ENCODE peak calls at places on chromosomes 7 and 10, in four cellular contexts. T, Q, B and H are unnamed samples.
A peak's percentile ranks its signal among the peaks of the same experiment; 100 is the strongest.

GRCh38 chr10:102869290-102870198 is at the start of gene AS3MT:
- DNase-seq in T (peak; percentile 38), Q (no peak), B (no peak), H (no peak)

GRCh38 chr7:113918946-113919345 is at the start of gene PPP1R3A:
- DNase-seq in T (no peak), Q (no peak), B (no peak), H (no peak)

GRCh38 chr10:90418869-90419652 is 438.8 kb downstream of the HTR7 start:
- DNase-seq in T (peak; percentile 7), Q (no peak), B (no peak), H (no peak)

GRCh38 chr10:117804470-117805011 is 242.2 kb downstream of the RAB11FIP2 start:
- DNase-seq in T (no peak), Q (no peak), B (no peak), H (no peak)

GRCh38 chr10:132624847-132625839 is 87.6 kb downstream of the INPP5A start:
- DNase-seq in T (no peak), Q (no peak), B (no peak), H (peak; percentile 44)

GRCh38 chr7:10973942-10974716 is 457 bp downstream of the PHF14 start:
- DNase-seq in T (peak; percentile 12), Q (peak; percentile 28), B (no peak), H (no peak)

GRCh38 chr10:133390597-133391248 is 3.2 kb upstream of the MTG1 start:
- DNase-seq in T (no peak), Q (peak; percentile 17), B (no peak), H (no peak)

GRCh38 chr10:120466006-120466405 is 9.0 kb downstream of the PLPP4 start:
- DNase-seq in T (no peak), Q (no peak), B (peak; percentile 72), H (no peak)

GRCh38 chr7:32357535-32358277 is 132.5 kb downstream of the LSM5 start:
- DNase-seq in T (no peak), Q (no peak), B (peak; percentile 89), H (no peak)

GRCh38 chr7:158827411-158828342 is 1.6 kb downstream of the ESYT2 start:
- DNase-seq in T (no peak), Q (no peak), B (peak; percentile 66), H (no peak)

GRCh38 chr7:144830811-144831210 is 5.0 kb downstream of the TPK1 start:
- DNase-seq in T (no peak), Q (no peak), B (no peak), H (no peak)

GRCh38 chr7:133650487-133651292 is 397.8 kb downstream of the EXOC4 start:
- DNase-seq in T (no peak), Q (no peak), B (no peak), H (no peak)

GRCh38 chr7:31646969-31647368 is 40.0 kb upstream of the PPP1R17 start:
- DNase-seq in T (no peak), Q (no peak), B (no peak), H (no peak)

GRCh38 chr10:33863347-33863746 is 528.9 kb upstream of the NRP1 start:
- DNase-seq in T (no peak), Q (no peak), B (peak; percentile 53), H (no peak)

GRCh38 chr10:117597216-117597615 is 54.7 kb downstream of the EMX2 start:
- DNase-seq in T (no peak), Q (no peak), B (no peak), H (no peak)

GRCh38 chr10:78185693-78186055 is 152.0 kb downstream of the RPS24 start:
- DNase-seq in T (no peak), Q (no peak), B (no peak), H (no peak)

GRCh38 chr10:78407009-78407711 is 373.5 kb downstream of the RPS24 start:
- DNase-seq in T (peak; percentile 20), Q (peak; percentile 87), B (no peak), H (peak; percentile 80)

GRCh38 chr7:156209087-156209486 is 396.8 kb upstream of the SHH start:
- DNase-seq in T (no peak), Q (no peak), B (no peak), H (no peak)

GRCh38 chr10:541750-542371 is 147.6 kb downstream of the DIP2C start:
- DNase-seq in T (no peak), Q (peak; percentile 27), B (no peak), H (no peak)

GRCh38 chr7:121395494-121395960 is 581 bp downstream of the FAM3C start:
- DNase-seq in T (peak; percentile 7), Q (peak; percentile 42), B (no peak), H (no peak)

GRCh38 chr10:113520606-113521481 is 32.0 kb upstream of the HABP2 start:
- DNase-seq in T (peak; percentile 41), Q (peak; percentile 77), B (no peak), H (peak; percentile 60)

GRCh38 chr10:62087341-62087740 is 181.3 kb downstream of the RTKN2 start:
- DNase-seq in T (no peak), Q (no peak), B (no peak), H (no peak)

GRCh38 chr10:25017247-25017590 is 807 bp downstream of the THNSL1 start:
- DNase-seq in T (no peak), Q (peak; percentile 28), B (no peak), H (no peak)

GRCh38 chr10:113983552-113983951 is 60.1 kb upstream of the ADRB1 start:
- DNase-seq in T (no peak), Q (no peak), B (no peak), H (no peak)

GRCh38 chr10:123429631-123430257 is 236.4 kb upstream of the GPR26 start:
- DNase-seq in T (no peak), Q (no peak), B (no peak), H (no peak)

GRCh38 chr10:23065549-23065948 is 29.8 kb upstream of the MSRB2 start:
- DNase-seq in T (peak; percentile 13), Q (peak; percentile 85), B (peak; percentile 94), H (peak; percentile 80)

GRCh38 chr10:78755075-78755695 is 313.6 kb upstream of the ZMIZ1 start:
- DNase-seq in T (no peak), Q (no peak), B (no peak), H (no peak)

GRCh38 chr10:63093227-63093626 is 39.9 kb upstream of the NRBF2 start:
- DNase-seq in T (no peak), Q (no peak), B (no peak), H (no peak)

GRCh38 chr10:73634397-73634796 is 6.9 kb downstream of the MYOZ1 start:
- DNase-seq in T (no peak), Q (no peak), B (no peak), H (no peak)

GRCh38 chr7:26167293-26167934 is 15.4 kb downstream of the NFE2L3 start:
- DNase-seq in T (no peak), Q (no peak), B (no peak), H (no peak)

GRCh38 chr10:131316321-131317075 is 5.0 kb upstream of the TCERG1L start:
- DNase-seq in T (no peak), Q (no peak), B (no peak), H (no peak)

GRCh38 chr10:15313844-15314243 is 57.2 kb downstream of the FAM171A1 start:
- DNase-seq in T (no peak), Q (no peak), B (no peak), H (no peak)

GRCh38 chr7:87083865-87084519 is 24.5 kb upstream of the ELAPOR2 start:
- DNase-seq in T (no peak), Q (no peak), B (no peak), H (no peak)

DNA sequence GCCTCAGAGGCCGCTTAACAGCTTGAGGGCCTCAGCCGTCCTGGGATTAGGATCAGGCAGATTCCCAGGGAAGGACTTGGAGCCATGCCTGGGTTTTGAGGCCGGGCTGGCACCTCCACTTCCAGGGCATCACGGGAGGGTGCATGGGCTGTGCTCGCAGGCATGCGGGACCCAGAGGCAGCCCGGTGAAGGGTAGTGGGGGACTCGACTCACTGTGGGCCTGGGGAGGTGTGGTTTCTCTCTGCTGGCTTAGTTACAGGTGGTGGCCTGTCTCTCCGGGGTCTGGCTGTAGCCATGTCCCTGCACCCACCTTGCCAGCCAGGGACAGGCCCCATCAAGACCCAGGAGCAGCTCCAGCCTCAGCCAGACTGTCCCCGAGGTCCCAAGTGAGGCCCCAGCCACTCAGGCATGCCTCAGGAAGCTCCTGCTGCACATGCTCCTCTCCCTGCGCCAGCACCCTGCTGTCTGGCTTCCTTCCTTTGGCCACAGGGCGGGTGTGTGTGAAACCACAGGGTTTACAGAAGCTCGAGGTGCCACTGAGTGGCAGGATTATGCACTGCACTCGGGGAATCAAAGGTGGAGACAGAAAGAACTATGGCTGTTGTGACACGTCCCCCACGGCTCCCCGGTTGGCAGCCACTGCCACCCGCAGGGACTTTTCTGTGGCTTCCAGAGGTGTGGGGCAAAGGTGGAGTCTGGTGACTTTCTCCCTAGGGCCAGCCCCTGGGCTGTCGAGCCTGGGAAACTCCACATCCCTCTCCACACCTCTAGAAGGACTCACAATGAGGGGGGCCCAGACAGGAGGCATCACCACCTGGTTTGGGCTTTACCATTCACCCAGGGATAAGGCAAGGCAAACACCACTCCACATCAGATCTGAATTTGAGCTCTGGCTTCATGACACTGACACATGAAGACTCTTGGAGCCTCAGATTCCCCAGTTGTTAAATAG is 19.7 kb downstream of the GOLGA7B start:
- DNase-seq in T (peak; percentile 79), Q (peak; percentile 87), B (no peak), H (peak; percentile 85)
- TF ChIP-seq POLR2A in T (no peak), Q (no peak), B (no peak), H (no peak)

DNA sequence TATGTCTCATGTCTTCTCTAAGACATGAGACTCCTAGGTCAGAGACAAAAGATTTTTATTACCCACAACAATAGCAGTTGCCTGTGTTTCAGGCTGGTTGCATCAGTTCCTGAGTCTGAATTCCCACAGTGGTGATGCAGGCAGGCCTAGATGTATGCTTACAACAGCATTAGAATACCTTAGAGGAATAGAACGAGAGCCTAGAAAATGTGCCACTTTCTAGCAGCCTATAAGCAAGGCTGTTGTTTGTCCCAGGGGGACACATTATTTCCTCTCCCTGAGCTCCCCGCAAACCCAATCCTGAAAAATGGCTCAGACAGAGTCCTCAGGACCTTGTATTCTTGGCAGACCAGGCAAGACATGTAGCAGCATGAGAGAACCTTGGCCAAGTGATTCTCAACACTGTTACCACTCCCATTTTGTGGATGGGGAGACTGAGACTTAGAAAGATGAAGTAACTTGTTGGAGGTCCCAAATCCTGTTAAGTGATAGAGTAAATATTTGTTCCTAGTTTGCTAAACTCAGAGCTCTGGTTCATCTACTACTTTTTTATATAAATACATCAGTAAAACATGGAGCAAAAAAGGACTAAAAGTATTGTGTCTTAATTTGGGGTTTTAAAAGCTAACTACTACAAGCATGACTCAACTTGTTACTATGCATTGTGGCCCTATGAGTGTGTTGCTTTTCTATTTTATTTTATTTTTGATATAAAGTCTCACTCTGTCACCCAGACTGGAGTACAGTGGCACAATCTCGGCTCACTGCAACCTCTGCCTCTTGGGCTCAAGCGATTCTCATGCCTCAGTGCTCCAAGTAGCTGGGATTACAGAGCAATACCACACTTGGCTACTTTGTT is 14.2 kb downstream of the VTI1A start:
- DNase-seq in T (no peak), Q (no peak), B (no peak), H (no peak)
- H3K4me1 ChIP-seq in T (no peaks in the 10 kb centered on the region), Q (no peaks in the 10 kb centered on the region), B (no peaks in the 10 kb centered on the region), H (no peaks in the 10 kb centered on the region)

GRCh38 chr10:80429521-80429966 is 21.2 kb downstream of the PRXL2A start:
- DNase-seq in T (no peak), Q (peak; percentile 56), B (no peak), H (no peak)
- TF ChIP-seq POLR2AphosphoS5 in T (no peak), Q (no peak), B (no peak), H (no peak)

GRCh38 chr10:93568105-93568390 is 1.6 kb downstream of the FFAR4 start:
- DNase-seq in T (no peak), Q (no peak), B (no peak), H (no peak)

GRCh38 chr10:93565421-93565820 is 1.0 kb upstream of the FFAR4 start:
- DNase-seq in T (no peak), Q (no peak), B (no peak), H (no peak)

GRCh38 chr10:93567277-93568104 is 1.0 kb downstream of the FFAR4 start:
- DNase-seq in T (no peak), Q (no peak), B (no peak), H (no peak)

GRCh38 chr10:93570383-93570782 is 3.9 kb downstream of the FFAR4 start:
- DNase-seq in T (no peak), Q (no peak), B (no peak), H (no peak)

GRCh38 chr10:93566435-93567276 is at the start of gene FFAR4:
- DNase-seq in T (no peak), Q (peak; percentile 50), B (no peak), H (peak; percentile 19)
- TF ChIP-seq POLR2A in T (no peak), Q (no peak), B (no peak), H (no peak)